ENCODE peak calls at places on chromosomes 6 and 20, in six cellular contexts. E, Y, O, F, M and H are unnamed samples.

GRCh38 chr6:139429559-139430150 is 55.2 kb upstream of the CITED2 start:
- DNase-seq in M (no peak), F (no peak), Y (no peak), O (no peak), E (no peak), H (no peak)

GRCh38 chr6:96007663-96008062 is 8.1 kb upstream of the FUT9 start:
- DNase-seq in E (no peak), F (no peak), M (no peak), Y (no peak), O (no peak), H (no peak)

GRCh38 chr6:82783587-82784253 is 281.9 kb downstream of the UBE3D start:
- DNase-seq in M (no peak), E (no peak), F (no peak), Y (no peak), O (no peak), H (no peak)

GRCh38 chr6:50706575-50706974 is 6.8 kb upstream of the TFAP2D start:
- DNase-seq in Y (no peak), M (no peak), E (no peak), O (no peak), F (no peak), H (no peak)

GRCh38 chr6:157488635-157489226 is 107.7 kb downstream of the ZDHHC14 start:
- DNase-seq in F (no peak), O (no peak), M (no peak), Y (no peak), E (no peak), H (no peak)

GRCh38 chr20:32296412-32296811 is 19.0 kb downstream of the KIF3B start:
- DNase-seq in Y (no peak), O (no peak), F (no peak), M (no peak), E (no peak), H (no peak)

GRCh38 chr6:27726620-27727023 is 185.6 kb downstream of the OR2B2 start:
- DNase-seq in Y (no peak), E (no peak), O (no peak), M (no peak), F (no peak), H (no peak)

GRCh38 chr6:145244712-145245111 is 490.6 kb downstream of the EPM2A start:
- DNase-seq in M (no peak), O (no peak), F (no peak), E (no peak), Y (no peak), H (no peak)

GRCh38 chr6:121971886-121972285 is 427.6 kb upstream of the HSF2 start:
- DNase-seq in F (no peak), O (no peak), M (no peak), Y (no peak), E (no peak), H (no peak)

GRCh38 chr6:73854998-73855718 is 159.2 kb downstream of the CD109 start:
- DNase-seq in Y (peak), M (no peak), O (no peak), E (peak), F (no peak), H (no peak)

GRCh38 chr20:14361509-14362179 is 24.2 kb upstream of the FLRT3 start:
- DNase-seq in O (no peak), Y (no peak), M (no peak), F (no peak), E (no peak), H (no peak)

GRCh38 chr6:56767435-56767834 is 124.7 kb upstream of the DST start:
- DNase-seq in M (no peak), F (no peak), Y (no peak), E (no peak), O (no peak), H (no peak)

GRCh38 chr20:34546751-34547181 is 11.8 kb upstream of the MAP1LC3A start:
- DNase-seq in Y (no peak), F (no peak), M (no peak), E (no peak), O (no peak), H (no peak)

GRCh38 chr6:152854086-152854795 is 103.6 kb downstream of the VIP start:
- DNase-seq in M (no peak), O (no peak), F (no peak), Y (no peak), E (no peak), H (no peak)

GRCh38 chr6:141594874-141595273 is 537.9 kb upstream of the GJE1 start:
- DNase-seq in E (no peak), M (no peak), F (no peak), Y (no peak), O (no peak), H (no peak)